ENCODE peak calls at places on chromosomes 1 and 21, in four cellular contexts. Y is activated gamma-delta T cell treated with anti-CD3 and anti-CD28 coated beads, Interleukin-2, amount 50 U/mL, for 16 hours; F is A549; Q is mucosa of gallbladder. S is an unnamed sample.

GRCh38 chr1:230279583-230279945 is 146.6 kb downstream of the PGBD5 start:
- DNase-seq in Y (no peak), F (no peak), Q (no peak), S (no peak)

GRCh38 chr1:202034683-202035462 is 24.5 kb downstream of the ELF3 start:
- DNase-seq in Y (no peak), F (peak; percentile 91), Q (peak; percentile 93), S (peak; percentile 92)

GRCh38 chr1:42939216-42939615 is 19.5 kb downstream of the SLC2A1 start:
- DNase-seq in Y (no peak), F (no peak), Q (peak; percentile 71), S (no peak)

GRCh38 chr1:118158918-118159317 is 26.1 kb downstream of the SPAG17 start:
- DNase-seq in Y (no peak), F (no peak), Q (no peak), S (peak; percentile 81)

GRCh38 chr1:227886993-227887696 is 60.6 kb downstream of the WNT9A start:
- DNase-seq in Y (no peak), F (no peak), Q (peak; percentile 52), S (no peak)

GRCh38 chr1:227952374-227953021 is 4.8 kb upstream of the WNT9A start:
- DNase-seq in Y (no peak), F (no peak), Q (no peak), S (no peak)

GRCh38 chr1:20284046-20284445 is 6.6 kb upstream of the VWA5B1 start:
- DNase-seq in Y (no peak), F (no peak), Q (no peak), S (no peak)

GRCh38 chr21:44966135-44967081 is 26.6 kb downstream of the SLX9 start:
- DNase-seq in Y (no peak), F (no peak), Q (no peak), S (no peak)

GRCh38 chr21:36976882-36977651 is 10.6 kb upstream of the HLCS start:
- DNase-seq in Y (peak; percentile 8), F (peak; percentile 23), Q (peak; percentile 12), S (peak; percentile 76)

GRCh38 chr1:109161836-109162606 is 48.1 kb downstream of the ELAPOR1 start:
- DNase-seq in Y (no peak), F (no peak), Q (peak; percentile 43), S (no peak)

GRCh38 chr1:178528219-178528962 is 15.5 kb downstream of the TEX35 start:
- DNase-seq in Y (no peak), F (no peak), Q (no peak), S (no peak)

GRCh38 chr1:101284021-101284420 is 47.2 kb downstream of the S1PR1 start:
- DNase-seq in Y (peak; percentile 37), F (no peak), Q (no peak), S (no peak)

GRCh38 chr1:240486596-240486995 is 125.4 kb downstream of the GREM2 start:
- DNase-seq in Y (no peak), F (no peak), Q (no peak), S (no peak)

GRCh38 chr1:88731475-88731874 is 47.4 kb downstream of the PKN2 start:
- DNase-seq in Y (no peak), F (peak; percentile 3), Q (peak; percentile 30), S (peak; percentile 88)

S was measured in astrocyte of the cerebellum.